ENCODE peak calls at places on chromosomes 5 and 9, in six cellular contexts. T, A, W, F, Z and Y are unnamed samples.
A peak's percentile ranks its signal among the peaks of the same experiment; 100 is the strongest.

GRCh38 chr9:114737118-114737517 is 55.1 kb upstream of the TEX48 start:
- DNase-seq in T (no peak), A (no peak), W (no peak), F (peak; percentile 6), Z (no peak), Y (no peak)

GRCh38 chr5:117519957-117520500 is 945.4 kb upstream of the SEMA6A start:
- DNase-seq in T (no peak), A (no peak), W (no peak), F (no peak), Z (no peak), Y (no peak)

GRCh38 chr5:169063269-169063919 is 237.5 kb downstream of the SLIT3 start:
- DNase-seq in T (no peak), A (no peak), W (no peak), F (peak; percentile 47), Z (no peak), Y (no peak)

GRCh38 chr5:138339086-138339456 is 1.0 kb downstream of the FAM53C start:
- DNase-seq in T (peak; percentile 41), A (no peak), W (no peak), F (peak; percentile 55), Z (no peak), Y (peak; percentile 60)

GRCh38 chr5:78627175-78627574 is 21.4 kb downstream of the LHFPL2 start:
- DNase-seq in T (no peak), A (no peak), W (no peak), F (no peak), Z (no peak), Y (no peak)

GRCh38 chr9:87276851-87277251 is 220.8 kb upstream of the DAPK1 start:
- DNase-seq in T (no peak), A (no peak), W (no peak), F (no peak), Z (peak; percentile 51), Y (no peak)

GRCh38 chr5:171524461-171524860 is 105.0 kb downstream of the FGF18 start:
- DNase-seq in T (no peak), A (no peak), W (no peak), F (no peak), Z (no peak), Y (no peak)

GRCh38 chr5:93924628-93925027 is 183.2 kb upstream of the POU5F2 start:
- DNase-seq in T (no peak), A (no peak), W (no peak), F (no peak), Z (no peak), Y (no peak)

GRCh38 chr5:133124891-133125290 is 73.1 kb downstream of the HSPA4 start:
- DNase-seq in T (no peak), A (no peak), W (no peak), F (no peak), Z (no peak), Y (no peak)

GRCh38 chr9:134402182-134402581 is 75.9 kb downstream of the RXRA start:
- DNase-seq in T (no peak), A (no peak), W (no peak), F (no peak), Z (no peak), Y (no peak)

GRCh38 chr5:74035521-74035937 is 409.5 kb downstream of the ARHGEF28 start:
- DNase-seq in T (peak; percentile 35), A (peak; percentile 28), W (no peak), F (peak; percentile 68), Z (peak; percentile 80), Y (no peak)

GRCh38 chr9:83582026-83582425 is 40.9 kb upstream of the IDNK start:
- DNase-seq in T (no peak), A (peak; percentile 43), W (no peak), F (no peak), Z (no peak), Y (no peak)

GRCh38 chr5:61933787-61934626 is 372.0 kb upstream of the KIF2A start:
- DNase-seq in T (peak; percentile 11), A (no peak), W (no peak), F (peak; percentile 82), Z (peak; percentile 56), Y (peak; percentile 82)

GRCh38 chr5:103772248-103772647 is 209.7 kb upstream of the NUDT12 start:
- DNase-seq in T (no peak), A (no peak), W (no peak), F (no peak), Z (no peak), Y (no peak)

GRCh38 chr9:87857141-87857947 is 25.3 kb upstream of the SPATA31E1 start:
- DNase-seq in T (no peak), A (no peak), W (no peak), F (no peak), Z (no peak), Y (peak; percentile 6)

GRCh38 chr9:136327313-136327971 is at the start of gene GPSM1:
- DNase-seq in T (no peak), A (peak; percentile 61), W (peak; percentile 70), F (peak; percentile 63), Z (no peak), Y (no peak)

GRCh38 chr5:59021837-59022514 is 439.1 kb downstream of the RAB3C start:
- DNase-seq in T (no peak), A (no peak), W (peak; percentile 36), F (no peak), Z (no peak), Y (no peak)

GRCh38 chr9:3479516-3480352 is 46.1 kb downstream of the RFX3 start:
- DNase-seq in T (peak; percentile 56), A (no peak), W (no peak), F (no peak), Z (no peak), Y (no peak)

GRCh38 chr5:132765311-132766019 is 11.6 kb downstream of the SEPTIN8 start:
- DNase-seq in T (no peak), A (no peak), W (no peak), F (no peak), Z (no peak), Y (no peak)

GRCh38 chr5:124906339-124907097 is 160.1 kb upstream of the ZNF608 start:
- DNase-seq in T (peak; percentile 42), A (peak; percentile 76), W (peak; percentile 69), F (peak; percentile 59), Z (peak; percentile 39), Y (no peak)

GRCh38 chr5:124907098-124907644 is 160.7 kb upstream of the ZNF608 start:
- DNase-seq in T (no peak), A (peak; percentile 47), W (no peak), F (no peak), Z (no peak), Y (no peak)

GRCh38 chr5:124905756-124906155 is 159.3 kb upstream of the ZNF608 start:
- DNase-seq in T (no peak), A (no peak), W (no peak), F (no peak), Z (no peak), Y (no peak)

GRCh38 chr5:124902097-124902821 is 155.8 kb upstream of the ZNF608 start:
- DNase-seq in T (peak; percentile 81), A (peak; percentile 32), W (no peak), F (no peak), Z (peak; percentile 93), Y (peak; percentile 45)

GRCh38 chr5:124905256-124905655 is 158.8 kb upstream of the ZNF608 start:
- DNase-seq in T (no peak), A (no peak), W (no peak), F (no peak), Z (no peak), Y (no peak)
- H3K4me1 ChIP-seq in T (peaks cover 33% of the 10 kb centered on the region), A (no peaks in the 10 kb centered on the region), W (peaks cover 59% of the 10 kb centered on the region), F (peaks cover 25% of the 10 kb centered on the region), Z (peaks cover 48% of the 10 kb centered on the region), Y (peaks cover 9% of the 10 kb centered on the region)

GRCh38 chr9:77015291-77016048 is 4.0 kb upstream of the FOXB2 start:
- DNase-seq in T (no peak), A (no peak), W (no peak), F (peak; percentile 57), Z (no peak), Y (no peak)

GRCh38 chr9:77014597-77015263 is 4.7 kb upstream of the FOXB2 start:
- DNase-seq in T (no peak), A (no peak), W (no peak), F (peak; percentile 71), Z (no peak), Y (no peak)

GRCh38 chr9:77011973-77012817 is 7.3 kb upstream of the FOXB2 start:
- DNase-seq in T (peak; percentile 11), A (peak; percentile 41), W (peak; percentile 53), F (peak; percentile 92), Z (peak; percentile 26), Y (peak; percentile 61)

GRCh38 chr9:77013186-77013931 is 6.1 kb upstream of the FOXB2 start:
- DNase-seq in T (no peak), A (no peak), W (no peak), F (no peak), Z (no peak), Y (no peak)

DNA sequence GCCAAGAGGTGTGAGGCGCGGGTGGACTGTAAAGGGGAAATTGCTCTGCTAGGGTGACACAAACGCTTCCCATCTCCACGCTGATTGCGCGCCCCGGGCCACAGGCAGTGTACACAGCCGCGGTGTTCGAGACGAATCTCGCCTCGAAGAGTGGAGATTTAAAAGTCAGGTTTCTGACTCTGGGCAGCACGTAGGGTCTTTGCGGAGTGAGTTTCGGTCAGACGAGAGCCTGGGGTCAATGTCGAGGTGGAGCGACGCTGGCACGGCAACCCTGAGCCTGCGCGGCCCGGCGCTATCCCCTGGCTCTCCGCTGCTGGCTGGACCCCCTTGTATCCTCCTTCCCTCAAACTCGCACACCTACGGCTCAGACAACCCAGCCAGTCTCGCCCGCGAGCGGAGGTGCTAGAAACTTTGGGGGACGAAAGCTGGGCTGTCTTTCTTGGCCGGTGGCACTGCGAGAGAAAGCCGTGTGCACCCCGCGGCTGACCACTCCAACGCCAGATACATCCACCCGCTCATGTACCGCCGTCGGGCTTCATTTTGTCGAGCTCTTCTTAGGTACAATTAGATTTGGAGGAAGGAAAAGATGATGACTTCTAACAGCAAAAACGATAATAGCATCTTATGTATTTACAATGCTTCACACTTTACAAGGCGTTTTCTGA is 5.4 kb upstream of the FOXB2 start:
- DNase-seq in T (no peak), A (no peak), W (no peak), F (peak; percentile 62), Z (no peak), Y (no peak)
- H3K4me1 ChIP-seq in T (no peaks in the 10 kb centered on the region), A (no peaks in the 10 kb centered on the region), W (peaks cover 49% of the 10 kb centered on the region), F (peaks cover 59% of the 10 kb centered on the region), Z (no peaks in the 10 kb centered on the region), Y (no peaks in the 10 kb centered on the region)

GRCh38 chr9:5999443-6000104 is 15.8 kb downstream of the RANBP6 start:
- DNase-seq in T (no peak), A (no peak), W (no peak), F (no peak), Z (no peak), Y (no peak)

GRCh38 chr9:6000955-6001354 is 14.5 kb downstream of the RANBP6 start:
- DNase-seq in T (no peak), A (no peak), W (no peak), F (peak; percentile 1), Z (no peak), Y (no peak)
- H3K4me1 ChIP-seq in T (peaks cover 19% of the 10 kb centered on the region), A (no peaks in the 10 kb centered on the region), W (peaks cover 95% of the 10 kb centered on the region), F (peaks cover 5% of the 10 kb centered on the region), Z (peaks cover 3% of the 10 kb centered on the region), Y (peaks cover 65% of the 10 kb centered on the region)

GRCh38 chr9:92964981-92965758 is 17.8 kb downstream of the FGD3 start:
- DNase-seq in T (peak; percentile 54), A (peak; percentile 48), W (peak; percentile 49), F (no peak), Z (no peak), Y (peak; percentile 59)

GRCh38 chr9:92963831-92964606 is 16.7 kb downstream of the FGD3 start:
- DNase-seq in T (peak; percentile 93), A (no peak), W (no peak), F (no peak), Z (peak; percentile 78), Y (peak; percentile 94)

GRCh38 chr9:92964607-92964975 is 17.3 kb downstream of the FGD3 start:
- DNase-seq in T (peak; percentile 26), A (no peak), W (no peak), F (no peak), Z (no peak), Y (peak; percentile 47)

GRCh38 chr9:92966518-92966800 is 19.1 kb downstream of the FGD3 start:
- DNase-seq in T (no peak), A (no peak), W (no peak), F (no peak), Z (no peak), Y (no peak)

GRCh38 chr9:92965759-92966517 is 18.6 kb downstream of the FGD3 start:
- DNase-seq in T (no peak), A (no peak), W (no peak), F (no peak), Z (no peak), Y (no peak)
- H3K4me1 ChIP-seq in T (peaks cover 44% of the 10 kb centered on the region), A (no peaks in the 10 kb centered on the region), W (peaks cover 18% of the 10 kb centered on the region), F (peaks cover 14% of the 10 kb centered on the region), Z (peaks cover 24% of the 10 kb centered on the region), Y (peaks cover 24% of the 10 kb centered on the region)